ENCODE peak calls at places on chromosome 4, in six cellular contexts. H, M, J, Y, I and P are unnamed samples.

GRCh38 chr4:89121711-89122387 is 10.5 kb downstream of the TIGD2 start:
- DNase-seq in H (no peak), M (no peak), J (no peak), Y (no peak), I (no peak), P (no peak)

GRCh38 chr4:184191267-184191666 is 26.4 kb downstream of the ENPP6 start:
- DNase-seq in H (no peak), M (no peak), J (no peak), Y (no peak), I (no peak), P (no peak)

GRCh38 chr4:47686294-47686872 is 151.5 kb downstream of the CORIN start:
- DNase-seq in H (no peak), M (peak; percentile 81), J (peak; percentile 23), Y (peak; percentile 46), I (peak; percentile 37), P (no peak)

GRCh38 chr4:52643846-52644245 is 15.3 kb downstream of the USP46 start:
- DNase-seq in H (no peak), M (no peak), J (peak; percentile 74), Y (no peak), I (peak; percentile 97), P (no peak)

GRCh38 chr4:182240161-182241130 is 2.8 kb upstream of the TENM3 start:
- DNase-seq in H (no peak), M (no peak), J (peak; percentile 85), Y (no peak), I (no peak), P (no peak)

GRCh38 chr4:172009461-172009860 is 196.3 kb downstream of the GALNTL6 start:
- DNase-seq in H (no peak), M (no peak), J (peak; percentile 3), Y (no peak), I (no peak), P (no peak)

GRCh38 chr4:1285151-1285789 is 4.4 kb upstream of the MAEA start:
- DNase-seq in H (peak; percentile 15), M (no peak), J (no peak), Y (no peak), I (no peak), P (no peak)

GRCh38 chr4:40831462-40831861 is 81.7 kb downstream of the NSUN7 start:
- DNase-seq in H (no peak), M (no peak), J (no peak), Y (no peak), I (no peak), P (no peak)

GRCh38 chr4:24024597-24024996 is 134.8 kb upstream of the PPARGC1A start:
- DNase-seq in H (no peak), M (no peak), J (peak; percentile 13), Y (no peak), I (no peak), P (no peak)

GRCh38 chr4:43903456-43903855 is 545.2 kb downstream of the KCTD8 start:
- DNase-seq in H (no peak), M (no peak), J (no peak), Y (no peak), I (no peak), P (no peak)

GRCh38 chr4:30714408-30715031 is 5.6 kb upstream of the PCDH7 start:
- DNase-seq in H (no peak), M (peak; percentile 4), J (peak; percentile 34), Y (no peak), I (peak; percentile 59), P (no peak)

GRCh38 chr4:152265149-152265621 is 270.7 kb downstream of the FBXW7 start:
- DNase-seq in H (no peak), M (no peak), J (peak; percentile 68), Y (no peak), I (no peak), P (no peak)

GRCh38 chr4:52107336-52107735 is 56.2 kb downstream of the SPATA18 start:
- DNase-seq in H (no peak), M (no peak), J (peak; percentile 52), Y (no peak), I (no peak), P (no peak)

GRCh38 chr4:125085-125820 is 952 bp downstream of the ZNF718 start:
- DNase-seq in H (peak; percentile 61), M (peak; percentile 53), J (no peak), Y (peak; percentile 1), I (peak; percentile 74), P (peak; percentile 31)

GRCh38 chr4:168791376-168791775 is 218.7 kb downstream of the CBR4 start:
- DNase-seq in H (no peak), M (no peak), J (no peak), Y (no peak), I (no peak), P (no peak)

GRCh38 chr4:147160908-147161513 is 215.3 kb upstream of the TTC29 start:
- DNase-seq in H (no peak), M (peak; percentile 8), J (peak; percentile 65), Y (no peak), I (peak; percentile 34), P (no peak)

GRCh38 chr4:138111462-138112000 is 130.6 kb downstream of the SLC7A11 start:
- DNase-seq in H (no peak), M (no peak), J (peak; percentile 33), Y (no peak), I (no peak), P (no peak)

GRCh38 chr4:156971623-156972369 is at the start of gene PDGFC:
- DNase-seq in H (peak; percentile 78), M (peak; percentile 9), J (peak; percentile 68), Y (no peak), I (peak; percentile 84), P (peak; percentile 44)

GRCh38 chr4:136412708-136413107 is 1119.6 kb downstream of the PCDH18 start:
- DNase-seq in H (no peak), M (no peak), J (no peak), Y (no peak), I (no peak), P (no peak)

GRCh38 chr4:166073783-166074182 is 200.7 kb downstream of the TLL1 start:
- DNase-seq in H (no peak), M (no peak), J (no peak), Y (no peak), I (no peak), P (no peak)

GRCh38 chr4:83259586-83259985 is 25.0 kb downstream of the COQ2 start:
- DNase-seq in H (no peak), M (no peak), J (peak; percentile 25), Y (no peak), I (no peak), P (no peak)

GRCh38 chr4:113969935-113970334 is 9.5 kb downstream of the ARSJ start:
- DNase-seq in H (no peak), M (no peak), J (peak; percentile 45), Y (no peak), I (no peak), P (no peak)

GRCh38 chr4:27000820-27001219 is 140.2 kb downstream of the STIM2 start:
- DNase-seq in H (no peak), M (no peak), J (no peak), Y (no peak), I (no peak), P (no peak)

GRCh38 chr4:33924239-33924638 is 2320.1 kb downstream of the ARAP2 start:
- DNase-seq in H (no peak), M (no peak), J (peak; percentile 62), Y (no peak), I (peak; percentile 65), P (no peak)

GRCh38 chr4:138946306-138946705 is 69.3 kb upstream of the NOCT start:
- DNase-seq in H (no peak), M (no peak), J (no peak), Y (no peak), I (no peak), P (no peak)

GRCh38 chr4:41197495-41197894 is 16.8 kb downstream of the APBB2 start:
- DNase-seq in H (no peak), M (no peak), J (no peak), Y (no peak), I (no peak), P (no peak)

GRCh38 chr4:152731997-152732396 is 47.5 kb downstream of the TIGD4 start:
- DNase-seq in H (no peak), M (no peak), J (no peak), Y (no peak), I (no peak), P (no peak)

GRCh38 chr4:76174216-76174615 is 26.0 kb upstream of the NUP54 start:
- DNase-seq in H (no peak), M (no peak), J (no peak), Y (no peak), I (no peak), P (no peak)

GRCh38 chr4:127641524-127641923 is 8.8 kb downstream of the INTU start:
- DNase-seq in H (no peak), M (no peak), J (peak; percentile 33), Y (no peak), I (no peak), P (no peak)

DNA sequence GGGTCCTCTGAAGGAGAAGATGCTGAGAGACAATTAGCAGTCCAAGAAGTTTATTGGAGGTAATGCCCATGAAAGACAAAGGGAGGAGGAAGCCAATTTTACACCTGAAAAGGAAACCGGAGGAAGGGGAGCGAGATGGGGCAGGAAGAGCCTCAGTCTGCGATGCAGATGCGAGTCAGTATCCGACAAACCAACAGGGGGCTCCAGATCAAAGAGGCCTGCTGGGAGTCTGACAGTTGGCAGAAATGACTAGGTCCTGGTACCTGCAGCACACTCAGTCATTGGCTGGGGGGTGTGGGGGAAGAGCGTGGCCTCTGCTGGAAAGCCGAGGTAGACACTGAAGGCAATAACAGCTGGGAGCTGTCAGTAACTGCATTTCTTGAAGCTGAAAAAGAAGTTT is 231.1 kb upstream of the CENPE start:
- DNase-seq in H (no peak), M (peak; percentile 27), J (no peak), Y (no peak), I (no peak), P (no peak)
- TF ChIP-seq CTCF in H (no peak), M (no peak), J (no peak), Y (no peak), I (no peak), P (no peak)

GRCh38 chr4:56690393-56690971 is 9.4 kb upstream of the HOPX start:
- DNase-seq in H (no peak), M (no peak), J (no peak), Y (no peak), I (no peak), P (no peak)
- TF ChIP-seq CTCF in H (no peak), M (no peak), J (peak; percentile 10), Y (no peak), I (no peak), P (no peak)

DNA sequence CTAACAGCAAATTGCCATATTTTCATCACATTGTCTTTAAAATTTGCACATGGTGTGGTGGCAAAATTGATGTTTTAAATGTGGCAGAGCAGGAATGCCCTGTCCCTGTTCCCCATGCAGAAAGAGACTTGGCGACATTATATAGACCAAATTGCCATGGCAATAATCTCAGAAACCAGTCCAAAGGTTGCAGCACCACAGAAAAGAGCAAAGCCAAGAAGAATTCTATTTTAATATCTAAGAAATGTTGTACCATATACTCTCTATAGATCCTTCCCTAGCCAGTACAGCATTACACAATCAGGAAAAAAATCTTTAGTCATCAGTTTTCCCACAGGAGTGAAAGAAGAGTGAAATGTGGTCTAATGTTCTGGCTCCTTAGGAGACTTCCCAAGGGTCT is 80.0 kb downstream of the UGT2B28 start:
- DNase-seq in H (no peak), M (no peak), J (no peak), Y (no peak), I (no peak), P (no peak)
- TF ChIP-seq CTCF in H (no peak), M (no peak), J (no peak), Y (no peak), I (no peak), P (no peak)

DNA sequence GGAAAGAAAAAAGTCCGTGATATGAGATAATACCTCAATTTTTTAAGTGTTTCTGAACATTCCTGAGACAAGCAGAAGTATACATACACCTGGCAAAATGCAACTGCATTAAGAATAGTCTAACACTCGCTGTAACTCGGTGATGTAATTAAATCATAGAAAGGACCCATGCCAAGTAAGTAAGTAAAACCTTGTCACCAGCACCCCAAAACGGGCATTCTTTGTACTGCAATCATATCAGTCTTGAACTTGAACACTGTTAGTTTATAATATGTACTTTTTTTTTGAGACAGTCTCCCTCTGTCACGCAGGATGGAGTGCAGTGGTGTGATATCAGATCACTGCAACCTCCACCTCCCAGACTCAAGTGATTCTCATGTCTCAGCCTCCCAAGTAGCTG is 47.4 kb downstream of the SMIM14 start:
- DNase-seq in H (no peak), M (no peak), J (no peak), Y (no peak), I (no peak), P (no peak)
- TF ChIP-seq CTCF in H (no peak), M (no peak), J (no peak), Y (no peak), I (no peak), P (no peak)